ENCODE peak calls at places on chromosomes 4 and X, in four cellular contexts. One of them, this sample, is unnamed.

GRCh38 chr4:158859661-158860060 is 90.8 kb downstream of the FNIP2 start:
- DNase-seq in HepG2: no peak
- DNase-seq in GM12878: no peak
- DNase-seq in H1: no peak
- DNase-seq in this sample: no peak

GRCh38 chr4:24897639-24898038 is 15.2 kb downstream of the CCDC149 start:
- DNase-seq in GM12878: no peak
- DNase-seq in H1: no peak
- DNase-seq in HepG2: no peak
- DNase-seq in this sample: no peak

GRCh38 chrX:107894038-107894437 is 68.4 kb downstream of the MID2 start:
- DNase-seq in GM12878: peak; percentile 20
- DNase-seq in H1: peak; percentile 39
- DNase-seq in HepG2: peak; percentile 47
- DNase-seq in this sample: peak; percentile 47

GRCh38 chr4:5166377-5166776 is 115.1 kb downstream of the STK32B start:
- DNase-seq in GM12878: no peak
- DNase-seq in H1: no peak
- DNase-seq in HepG2: no peak
- DNase-seq in this sample: no peak

GRCh38 chrX:141839856-141840255 is 1.7 kb downstream of the MAGEC3 start:
- DNase-seq in HepG2: no peak
- DNase-seq in GM12878: no peak
- DNase-seq in H1: no peak
- DNase-seq in this sample: no peak

GRCh38 chr4:119498520-119498919 is 130.1 kb downstream of the PDE5A start:
- DNase-seq in HepG2: peak; percentile 38
- DNase-seq in H1: no peak
- DNase-seq in GM12878: no peak
- DNase-seq in this sample: no peak

GRCh38 chr4:117417856-117418255 is 332.5 kb upstream of the TRAM1L1 start:
- DNase-seq in H1: no peak
- DNase-seq in HepG2: no peak
- DNase-seq in GM12878: no peak
- DNase-seq in this sample: no peak

GRCh38 chr4:55907469-55907868 is 41.3 kb upstream of the CEP135 start:
- DNase-seq in H1: no peak
- DNase-seq in HepG2: no peak
- DNase-seq in GM12878: no peak
- DNase-seq in this sample: no peak

GRCh38 chr4:49063670-49064069 is 77.6 kb downstream of the CWH43 start:
- DNase-seq in GM12878: no peak
- DNase-seq in H1: no peak
- DNase-seq in HepG2: no peak
- DNase-seq in this sample: no peak

GRCh38 chrX:72554448-72555140 is 18.0 kb downstream of the HDAC8 start:
- DNase-seq in GM12878: no peak
- DNase-seq in H1: peak; percentile 59
- DNase-seq in HepG2: no peak
- DNase-seq in this sample: no peak

GRCh38 chrX:9668537-9668936 is 97.1 kb downstream of the GPR143 start:
- DNase-seq in HepG2: no peak
- DNase-seq in H1: no peak
- DNase-seq in GM12878: no peak
- DNase-seq in this sample: no peak

GRCh38 chr4:144703494-144703893 is 57.5 kb downstream of the HHIP start:
- DNase-seq in HepG2: no peak
- DNase-seq in H1: no peak
- DNase-seq in GM12878: no peak
- DNase-seq in this sample: no peak

GRCh38 chr4:144954224-144954623 is 143.8 kb downstream of the ANAPC10 start:
- DNase-seq in GM12878: no peak
- DNase-seq in H1: no peak
- DNase-seq in HepG2: no peak
- DNase-seq in this sample: no peak

GRCh38 chr4:185238750-185239149 is 29.4 kb downstream of the SNX25 start:
- DNase-seq in GM12878: no peak
- DNase-seq in H1: no peak
- DNase-seq in HepG2: no peak
- DNase-seq in this sample: no peak

GRCh38 chr4:129526812-129527211 is 430.9 kb downstream of the C4orf33 start:
- DNase-seq in H1: no peak
- DNase-seq in HepG2: peak; percentile 8
- DNase-seq in GM12878: no peak
- DNase-seq in this sample: no peak

GRCh38 chrX:100643943-100644587 is at the start of gene SRPX2:
- DNase-seq in H1: no peak
- DNase-seq in GM12878: no peak
- DNase-seq in HepG2: no peak
- DNase-seq in this sample: no peak

GRCh38 chr4:14165253-14165942 is 537.9 kb upstream of the BOD1L1 start:
- DNase-seq in GM12878: peak; percentile 82
- DNase-seq in H1: no peak
- DNase-seq in HepG2: no peak
- DNase-seq in this sample: no peak

GRCh38 chrX:123310112-123310511 is 126.0 kb downstream of the GRIA3 start:
- DNase-seq in HepG2: no peak
- DNase-seq in H1: no peak
- DNase-seq in GM12878: no peak
- DNase-seq in this sample: no peak

GRCh38 chrX:140057001-140057411 is 91.7 kb upstream of the CXorf66 start:
- DNase-seq in GM12878: peak; percentile 5
- DNase-seq in H1: peak; percentile 83
- DNase-seq in HepG2: peak; percentile 51
- DNase-seq in this sample: peak; percentile 76

GRCh38 chr4:112145820-112146813 is 863 bp downstream of the FAM241A start:
- DNase-seq in GM12878: peak; percentile 17
- DNase-seq in HepG2: no peak
- DNase-seq in H1: peak; percentile 72
- DNase-seq in this sample: peak; percentile 46

GRCh38 chr4:41262198-41262597 is 5.5 kb downstream of the UCHL1 start:
- DNase-seq in HepG2: no peak
- DNase-seq in H1: no peak
- DNase-seq in GM12878: no peak
- DNase-seq in this sample: no peak

GRCh38 chr4:24932831-24933230 is 20.0 kb upstream of the CCDC149 start:
- DNase-seq in H1: no peak
- DNase-seq in GM12878: no peak
- DNase-seq in HepG2: no peak
- DNase-seq in this sample: no peak

GRCh38 chr4:117064297-117064696 is 21.1 kb downstream of the TRAM1L1 start:
- DNase-seq in GM12878: no peak
- DNase-seq in HepG2: no peak
- DNase-seq in H1: no peak
- DNase-seq in this sample: no peak

GRCh38 chr4:55029321-55029720 is 96.1 kb downstream of the KDR start:
- DNase-seq in HepG2: no peak
- DNase-seq in GM12878: no peak
- DNase-seq in H1: no peak
- DNase-seq in this sample: no peak

GRCh38 chrX:39755152-39756032 is 342.4 kb downstream of the BCOR start:
- DNase-seq in H1: no peak
- DNase-seq in GM12878: no peak
- DNase-seq in HepG2: peak; percentile 63
- DNase-seq in this sample: peak; percentile 75

GRCh38 chr4:114378306-114378903 is 220.2 kb upstream of the UGT8 start:
- DNase-seq in H1: no peak
- DNase-seq in HepG2: no peak
- DNase-seq in GM12878: no peak
- DNase-seq in this sample: no peak

GRCh38 chrX:107849747-107850478 is 24.2 kb downstream of the MID2 start:
- DNase-seq in H1: no peak
- DNase-seq in HepG2: no peak
- DNase-seq in GM12878: no peak
- DNase-seq in this sample: no peak

GRCh38 chr4:8821151-8821950 is 50.3 kb downstream of the HMX1 start:
- DNase-seq in GM12878: no peak
- DNase-seq in HepG2: no peak
- DNase-seq in H1: peak; percentile 30
- DNase-seq in this sample: no peak

GRCh38 chrX:38804481-38805293 is 3.4 kb downstream of the MID1IP1 start:
- DNase-seq in GM12878: no peak
- DNase-seq in HepG2: no peak
- DNase-seq in H1: peak; percentile 45
- DNase-seq in this sample: peak; percentile 40

GRCh38 chrX:107154787-107155620 is 36.4 kb upstream of the RBM41 start:
- DNase-seq in HepG2: peak; percentile 18
- DNase-seq in H1: peak; percentile 39
- DNase-seq in GM12878: no peak
- DNase-seq in this sample: peak; percentile 67

GRCh38 chr4:88672987-88673386 is 24.6 kb downstream of the NAP1L5 start:
- DNase-seq in HepG2: peak; percentile 28
- DNase-seq in H1: peak; percentile 55
- DNase-seq in GM12878: no peak
- DNase-seq in this sample: peak; percentile 43

GRCh38 chr4:13903061-13903460 is 275.5 kb upstream of the BOD1L1 start:
- DNase-seq in H1: no peak
- DNase-seq in HepG2: no peak
- DNase-seq in GM12878: no peak
- DNase-seq in this sample: no peak

GRCh38 chrX:13001961-13002671 is 27.2 kb downstream of the TMSB4X start:
- DNase-seq in GM12878: no peak
- DNase-seq in H1: no peak
- DNase-seq in HepG2: no peak
- DNase-seq in this sample: no peak

GRCh38 chr4:28436191-28437080 is 1575.8 kb downstream of the STIM2 start:
- DNase-seq in GM12878: no peak
- DNase-seq in H1: no peak
- DNase-seq in HepG2: no peak
- DNase-seq in this sample: no peak

GRCh38 chrX:136143714-136144113 is 3.6 kb upstream of the FHL1 start:
- DNase-seq in GM12878: no peak
- DNase-seq in H1: no peak
- DNase-seq in HepG2: no peak
- DNase-seq in this sample: no peak

GRCh38 chr4:90545380-90545779 is 418.2 kb downstream of the CCSER1 start:
- DNase-seq in H1: no peak
- DNase-seq in GM12878: no peak
- DNase-seq in HepG2: no peak
- DNase-seq in this sample: no peak

GRCh38 chr4:163264934-163265333 is 67.5 kb downstream of the NPY1R start:
- DNase-seq in H1: no peak
- DNase-seq in GM12878: no peak
- DNase-seq in HepG2: no peak
- DNase-seq in this sample: no peak

GRCh38 chr4:7387925-7388324 is 46.8 kb downstream of the PSAPL1 start:
- DNase-seq in GM12878: no peak
- DNase-seq in HepG2: no peak
- DNase-seq in H1: no peak
- DNase-seq in this sample: no peak

GRCh38 chr4:108140328-108140727 is 28.4 kb downstream of the LEF1 start:
- DNase-seq in HepG2: no peak
- DNase-seq in GM12878: no peak
- DNase-seq in H1: no peak
- DNase-seq in this sample: no peak

DNA sequence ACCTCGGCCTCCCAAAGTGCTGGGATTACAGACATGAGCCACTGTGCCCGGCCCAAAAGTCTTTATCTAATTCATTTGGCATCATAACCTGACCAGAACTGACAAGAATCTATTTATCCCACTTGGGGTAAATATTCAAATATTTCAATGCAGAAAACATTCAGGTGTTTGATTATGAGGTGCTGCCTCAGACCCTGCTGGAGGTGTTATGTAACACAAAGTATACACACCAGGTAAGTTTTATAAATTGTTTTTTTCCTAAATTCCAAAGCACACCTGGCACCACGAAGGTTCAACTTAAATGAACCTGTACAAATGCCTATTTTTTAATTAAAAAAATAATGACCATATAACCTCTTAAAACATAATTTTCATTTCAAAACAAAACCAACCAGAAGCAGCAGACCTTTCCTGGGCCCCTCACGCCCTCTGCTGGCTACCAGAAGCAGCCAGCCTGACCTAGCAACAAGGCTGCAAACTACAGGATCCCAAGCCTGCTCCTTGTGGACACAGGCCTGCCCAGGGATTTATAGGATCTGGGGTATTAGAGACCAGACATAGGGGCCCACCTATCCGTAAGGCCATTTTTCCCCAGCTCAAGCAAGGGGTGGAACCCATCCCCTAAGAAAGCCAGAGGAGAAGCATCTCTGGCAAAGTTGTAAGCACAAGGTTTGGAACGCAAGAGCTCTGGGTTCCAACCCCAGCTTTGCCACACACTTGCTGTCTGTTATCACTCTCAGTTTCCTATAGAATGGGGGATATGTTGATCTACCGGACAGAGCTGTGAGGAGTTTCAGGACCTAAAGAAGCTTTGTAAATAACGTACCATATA is 11.7 kb downstream of the OTUD5 start:
- DNase-seq in HepG2: peak; percentile 40
- DNase-seq in GM12878: no peak
- DNase-seq in H1: peak; percentile 47
- DNase-seq in this sample: peak; percentile 39
- TF ChIP-seq SRF in HepG2: no peak
- TF ChIP-seq SRF in GM12878: no peak
- TF ChIP-seq SRF in H1: no peak
- TF ChIP-seq SRF in this sample: no peak

DNA sequence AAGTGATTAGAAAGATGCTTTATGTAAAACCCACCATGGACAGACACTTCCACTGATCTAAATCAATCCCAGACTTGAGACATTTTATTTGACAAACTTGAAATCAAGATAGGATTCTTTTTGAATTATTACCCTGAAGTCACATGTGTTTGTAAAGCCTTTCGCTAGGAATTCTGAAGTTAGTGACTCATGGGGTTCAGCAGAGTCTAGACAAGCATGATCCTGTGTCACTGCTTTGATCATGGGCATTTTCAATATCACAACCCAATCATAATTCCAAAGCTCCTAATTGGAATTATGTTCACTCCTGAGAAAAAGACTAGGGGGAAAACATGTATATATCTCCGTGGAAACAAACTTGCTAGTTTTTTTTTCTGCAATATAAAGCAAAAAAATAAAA is 67.5 kb upstream of the BMP3 start:
- DNase-seq in GM12878: no peak
- DNase-seq in H1: no peak
- DNase-seq in HepG2: no peak
- DNase-seq in this sample: no peak
- TF ChIP-seq GABPA in GM12878: no peak
- TF ChIP-seq GABPA in H1: no peak
- TF ChIP-seq GABPA in HepG2: no peak
- TF ChIP-seq GABPA in this sample: no peak

GRCh38 chrX:78997870-78998558 is 52.8 kb downstream of the P2RY10 start:
- DNase-seq in HepG2: no peak
- DNase-seq in GM12878: no peak
- DNase-seq in H1: no peak
- DNase-seq in this sample: no peak
- TF ChIP-seq SRF in HepG2: no peak
- TF ChIP-seq SRF in GM12878: no peak
- TF ChIP-seq SRF in H1: no peak
- TF ChIP-seq SRF in this sample: no peak

GRCh38 chr4:181905708-181906107 is 337.5 kb upstream of the TENM3 start:
- DNase-seq in HepG2: no peak
- DNase-seq in H1: no peak
- DNase-seq in GM12878: no peak
- DNase-seq in this sample: no peak

GRCh38 chr4:181909368-181909767 is 333.8 kb upstream of the TENM3 start:
- DNase-seq in H1: no peak
- DNase-seq in GM12878: no peak
- DNase-seq in HepG2: no peak
- DNase-seq in this sample: no peak

GRCh38 chr4:181911420-181911819 is 331.8 kb upstream of the TENM3 start:
- DNase-seq in HepG2: no peak
- DNase-seq in H1: no peak
- DNase-seq in GM12878: no peak
- DNase-seq in this sample: no peak

GRCh38 chr4:181908168-181908567 is 335.0 kb upstream of the TENM3 start:
- DNase-seq in GM12878: no peak
- DNase-seq in H1: no peak
- DNase-seq in HepG2: no peak
- DNase-seq in this sample: no peak
- TF ChIP-seq GABPA in GM12878: no peak
- TF ChIP-seq GABPA in H1: no peak
- TF ChIP-seq GABPA in HepG2: no peak
- TF ChIP-seq GABPA in this sample: no peak

This sample was measured in K562.